ENCODE peak calls at places on chromosomes 5 and 9, in five cellular contexts. U is cardiac fibroblast, V is bronchial epithelial cell, P is choroid plexus epithelial cell, J is stomach. E is an unnamed sample.

GRCh38 chr5:157571357-157571827 is 4.2 kb downstream of the ADAM19 start:
- DNase-seq in U (peak; percentile 49), V (no peak), P (peak; percentile 79), J (no peak), E (no peak)

GRCh38 chr5:7852988-7853387 is 2.1 kb upstream of the CFAP90 start:
- DNase-seq in U (no peak), V (no peak), P (no peak), J (no peak), E (no peak)

GRCh38 chr9:77846957-77847574 is 184.5 kb downstream of the GNAQ start:
- DNase-seq in U (peak; percentile 73), V (peak; percentile 46), P (peak; percentile 51), J (no peak), E (no peak)

GRCh38 chr9:94593459-94594345 is at the start of gene FBP2:
- DNase-seq in U (no peak), V (no peak), P (no peak), J (peak; percentile 80), E (no peak)

GRCh38 chr5:143011621-143012020 is 241.4 kb downstream of the ARHGAP26 start:
- DNase-seq in U (peak; percentile 85), V (no peak), P (peak; percentile 97), J (no peak), E (no peak)

GRCh38 chr5:139457653-139458306 is 4.8 kb downstream of the ECSCR start:
- DNase-seq in U (no peak), V (no peak), P (no peak), J (no peak), E (no peak)

GRCh38 chr9:8384126-8384525 is 584.5 kb upstream of the DMAC1 start:
- DNase-seq in U (no peak), V (no peak), P (no peak), J (no peak), E (no peak)

GRCh38 chr9:35831040-35831439 is 2.0 kb downstream of the TMEM8B start:
- DNase-seq in U (no peak), V (no peak), P (no peak), J (no peak), E (no peak)

GRCh38 chr9:95726756-95727155 is 148.7 kb upstream of the ERCC6L2 start:
- DNase-seq in U (peak; percentile 74), V (peak; percentile 51), P (peak; percentile 75), J (no peak), E (no peak)

GRCh38 chr5:135179308-135179980 is 145.4 kb upstream of the PITX1 start:
- DNase-seq in U (no peak), V (no peak), P (no peak), J (no peak), E (no peak)

GRCh38 chr5:95727764-95728191 is 3.4 kb upstream of the RHOBTB3 start:
- DNase-seq in U (peak; percentile 65), V (peak; percentile 90), P (peak; percentile 52), J (no peak), E (no peak)

GRCh38 chr9:104108315-104108714 is 14.2 kb downstream of the SMC2 start:
- DNase-seq in U (no peak), V (no peak), P (no peak), J (no peak), E (no peak)

GRCh38 chr5:318341-318897 is 3.1 kb upstream of the AHRR start:
- DNase-seq in U (peak; percentile 28), V (no peak), P (peak; percentile 70), J (no peak), E (no peak)

GRCh38 chr9:93586290-93587057 is 10.1 kb downstream of the PHF2 start:
- DNase-seq in U (no peak), V (no peak), P (no peak), J (no peak), E (no peak)

GRCh38 chr9:88464851-88465250 is 70.1 kb upstream of the NXNL2 start:
- DNase-seq in U (peak; percentile 68), V (peak; percentile 88), P (peak; percentile 46), J (no peak), E (no peak)

GRCh38 chr9:120579750-120580590 is at the start of gene CDK5RAP2:
- DNase-seq in U (peak; percentile 99), V (peak; percentile 96), P (peak; percentile 99), J (peak; percentile 96), E (peak; percentile 97)

GRCh38 chr9:120579139-120579749 is 723 bp downstream of the CDK5RAP2 start:
- DNase-seq in U (peak; percentile 14), V (peak; percentile 22), P (peak; percentile 13), J (no peak), E (peak; percentile 46)

GRCh38 chr9:120578614-120579013 is 1.4 kb downstream of the CDK5RAP2 start:
- DNase-seq in U (no peak), V (no peak), P (no peak), J (no peak), E (no peak)

GRCh38 chr9:120583958-120584369 is 4.0 kb upstream of the CDK5RAP2 start:
- DNase-seq in U (peak; percentile 89), V (peak; percentile 67), P (peak; percentile 75), J (peak; percentile 28), E (no peak)

DNA sequence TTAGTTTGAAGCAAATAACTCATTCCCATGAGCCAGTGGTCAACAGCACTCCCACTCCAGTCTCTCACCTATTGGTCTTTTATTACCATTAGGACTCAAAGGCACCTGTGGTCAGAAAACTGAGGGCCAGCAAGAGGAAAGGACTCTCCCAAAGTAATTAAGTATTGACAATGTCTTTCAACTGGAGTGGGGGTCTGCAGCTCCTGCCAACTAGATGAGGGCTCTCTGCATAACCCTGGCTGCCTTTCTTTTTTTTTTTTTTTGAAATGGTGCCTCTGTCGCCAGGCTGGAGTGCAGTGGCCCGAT is 577 bp upstream of the CDK5RAP2 start:
- DNase-seq in U (no peak), V (no peak), P (no peak), J (no peak), E (no peak)
- H3K4me3 ChIP-seq in U (no peak overlapping the region), V (peak overlapping the region; percentile 3), P (peak overlapping the region; percentile 37), J (peak overlapping the region; percentile 94), E (peak overlapping the region; percentile 81)

GRCh38 chr9:92033307-92033706 is 81.9 kb downstream of the SPTLC1 start:
- DNase-seq in U (no peak), V (no peak), P (no peak), J (no peak), E (no peak)

GRCh38 chr9:92030367-92030766 is 80.3 kb upstream of the ROR2 start:
- DNase-seq in U (no peak), V (no peak), P (no peak), J (no peak), E (no peak)

GRCh38 chr9:92026206-92027002 is 76.4 kb upstream of the ROR2 start:
- DNase-seq in U (no peak), V (no peak), P (no peak), J (no peak), E (no peak)

GRCh38 chr9:92032891-92033290 is 82.3 kb downstream of the SPTLC1 start:
- DNase-seq in U (no peak), V (peak; percentile 64), P (no peak), J (no peak), E (no peak)

DNA sequence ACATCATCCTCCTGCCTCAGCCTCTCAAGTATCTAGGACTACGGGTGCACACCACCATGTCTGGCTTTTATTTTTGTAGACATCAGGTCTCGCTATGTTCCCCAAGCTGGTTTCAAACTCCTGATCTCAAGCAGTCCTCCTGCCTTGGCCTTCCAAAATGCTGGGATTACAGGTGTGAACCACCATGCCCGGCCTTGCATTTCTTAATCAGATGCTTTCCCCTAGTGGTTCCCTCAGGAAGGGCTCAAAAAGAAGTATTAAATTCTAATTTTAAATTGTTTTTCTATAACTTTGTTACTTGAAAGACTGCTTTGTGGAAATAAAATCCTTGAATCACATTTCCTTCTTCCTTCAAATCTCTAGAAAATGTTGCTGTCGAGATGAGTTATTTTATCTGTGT is 79.5 kb upstream of the ROR2 start:
- DNase-seq in U (no peak), V (no peak), P (no peak), J (no peak), E (no peak)
- TF ChIP-seq CTCF in U (no peak), V (peak; percentile 13), P (peak; percentile 55), J (no peak), E (no peak)

GRCh38 chr9:34046784-34047379 is 1.8 kb downstream of the UBAP2 start:
- DNase-seq in U (peak; percentile 14), V (peak; percentile 37), P (peak; percentile 61), J (no peak), E (no peak)
- H3K4me3 ChIP-seq in U (peak overlapping the region; percentile 8), V (peak overlapping the region; percentile 99), P (peak overlapping the region; percentile 97), J (peak overlapping the region; percentile 84), E (peak overlapping the region; percentile 68)

GRCh38 chr5:78127875-78128274 is 166.6 kb downstream of the AP3B1 start:
- DNase-seq in U (no peak), V (peak; percentile 5), P (no peak), J (no peak), E (no peak)
- TF ChIP-seq CTCF in U (peak; percentile 16), V (peak; percentile 24), P (peak; percentile 46), J (no peak), E (no peak)

DNA sequence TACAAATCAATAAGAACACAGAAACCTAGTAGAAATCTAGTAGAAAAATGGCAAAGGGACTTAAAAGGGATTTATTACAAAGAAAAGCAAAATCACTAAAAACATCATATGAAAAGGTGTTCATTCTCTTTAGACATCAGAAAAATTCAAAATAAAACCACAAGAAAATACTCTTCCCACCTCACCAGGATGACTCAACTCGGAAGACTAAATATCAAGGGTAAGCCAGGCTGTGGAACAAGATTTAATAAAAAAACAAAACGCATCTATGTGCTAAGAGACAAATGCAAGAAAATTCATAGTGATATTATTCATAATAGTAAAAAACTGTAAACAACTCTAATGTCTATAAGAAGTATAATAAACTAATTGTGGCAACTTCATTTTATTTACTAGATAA is 181.6 kb upstream of the GHR start:
- DNase-seq in U (no peak), V (no peak), P (no peak), J (no peak), E (no peak)
- H3K4me3 ChIP-seq in U (no peak overlapping the region), V (no peak overlapping the region), P (no peak overlapping the region), J (no peak overlapping the region), E (no peak overlapping the region)

GRCh38 chr9:117044241-117044640 is 357.1 kb downstream of the TRIM32 start:
- DNase-seq in U (no peak), V (no peak), P (no peak), J (no peak), E (no peak)

GRCh38 chr9:117043159-117043558 is 356.1 kb downstream of the TRIM32 start:
- DNase-seq in U (no peak), V (no peak), P (no peak), J (no peak), E (no peak)

DNA sequence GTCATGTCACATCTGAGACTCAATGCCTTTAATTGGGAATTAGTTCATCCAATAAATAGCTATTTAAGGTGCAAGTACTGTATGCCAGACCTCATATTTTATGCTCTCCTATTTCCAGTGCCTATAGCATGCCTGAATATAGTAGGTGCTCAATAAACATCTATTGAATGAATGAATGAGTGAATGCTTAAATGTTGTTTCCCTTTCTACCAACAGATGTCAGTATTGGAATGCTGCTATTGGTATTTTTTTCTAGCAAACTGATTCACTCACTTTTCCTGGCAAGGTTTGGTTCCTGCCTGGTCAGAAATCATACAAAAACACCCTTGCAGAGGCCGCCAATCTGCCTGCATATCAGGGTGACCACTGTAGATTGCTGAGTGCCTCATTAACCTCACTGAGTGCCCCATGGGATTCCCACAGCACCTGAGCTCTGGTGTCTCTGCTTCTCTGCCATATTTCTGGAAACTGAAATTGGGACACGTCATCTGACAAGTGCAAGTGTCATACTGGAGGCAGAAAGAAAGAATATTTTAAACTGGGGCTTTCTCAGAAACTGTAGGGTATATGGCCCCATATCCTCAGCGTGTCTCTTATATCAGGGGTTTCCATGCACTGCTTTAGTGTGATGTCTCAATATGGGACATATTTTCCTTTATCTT is 359.7 kb downstream of the TRIM32 start:
- DNase-seq in U (peak; percentile 3), V (peak; percentile 10), P (peak; percentile 13), J (no peak), E (no peak)
- TF ChIP-seq CTCF in U (peak; percentile 11), V (peak; percentile 5), P (peak; percentile 43), J (no peak), E (no peak)

E was measured in left lung.